ENCODE peak calls at places on chromosomes 12 and 14, in four cellular contexts. Q is AG04449; A is CD8-positive, alpha-beta T cell; S is AG04450. E is an unnamed sample.
A peak's percentile ranks its signal among the peaks of the same experiment; 100 is the strongest.

GRCh38 chr12:25295361-25295760 is 44.6 kb upstream of the KRAS start:
- DNase-seq in A (no peak), Q (no peak), S (no peak), E (no peak)

GRCh38 chr14:100851946-100852620 is 26.2 kb downstream of the MEG3 start:
- DNase-seq in A (no peak), S (no peak), Q (no peak), E (no peak)

GRCh38 chr12:117090816-117091711 is 8.2 kb downstream of the TESC start:
- DNase-seq in S (no peak), A (no peak), Q (no peak), E (no peak)

GRCh38 chr12:40921563-40922163 is 229.4 kb downstream of the CNTN1 start:
- DNase-seq in Q (no peak), A (no peak), S (no peak), E (no peak)

GRCh38 chr14:70789361-70789760 is 20.0 kb downstream of the MAP3K9 start:
- DNase-seq in Q (no peak), S (no peak), A (no peak), E (no peak)

GRCh38 chr14:96246535-96246839 is 9.5 kb upstream of the BDKRB1 start:
- DNase-seq in S (peak; percentile 94), Q (peak; percentile 94), A (no peak), E (no peak)

GRCh38 chr12:88625316-88625715 is 45.0 kb upstream of the KITLG start:
- DNase-seq in S (no peak), Q (no peak), A (no peak), E (no peak)

GRCh38 chr14:76997257-76997970 is 31.1 kb downstream of the IRF2BPL start:
- DNase-seq in S (no peak), Q (no peak), A (no peak), E (no peak)

GRCh38 chr12:119288559-119288958 is 46.0 kb upstream of the CCDC60 start:
- DNase-seq in S (no peak), A (no peak), Q (no peak), E (no peak)

GRCh38 chr12:88642675-88643431 is 62.6 kb upstream of the KITLG start:
- DNase-seq in A (no peak), S (no peak), Q (no peak), E (no peak)

GRCh38 chr14:65231286-65231980 is 129.1 kb upstream of the MAX start:
- DNase-seq in S (no peak), Q (no peak), A (no peak), E (no peak)

GRCh38 chr12:108856428-108857157 is 790 bp downstream of the SSH1 start:
- DNase-seq in Q (no peak), A (peak; percentile 64), S (no peak), E (peak; percentile 59)

GRCh38 chr14:77098470-77099353 is 654 bp downstream of the CIPC start:
- DNase-seq in S (no peak), A (peak; percentile 53), Q (no peak), E (peak; percentile 89)

GRCh38 chr12:92063641-92064040 is 82.0 kb downstream of the BTG1 start:
- DNase-seq in A (no peak), Q (no peak), S (no peak), E (no peak)

GRCh38 chr14:100639280-100639679 is 52.1 kb upstream of the BEGAIN start:
- DNase-seq in Q (no peak), A (no peak), S (no peak), E (no peak)

GRCh38 chr12:104060791-104061190 is 3.5 kb upstream of the HCFC2 start:
- DNase-seq in A (no peak), Q (no peak), S (no peak), E (no peak)

GRCh38 chr12:57766464-57767311 is at the start of gene CYP27B1:
- DNase-seq in S (no peak), A (no peak), Q (no peak), E (no peak)

DNA sequence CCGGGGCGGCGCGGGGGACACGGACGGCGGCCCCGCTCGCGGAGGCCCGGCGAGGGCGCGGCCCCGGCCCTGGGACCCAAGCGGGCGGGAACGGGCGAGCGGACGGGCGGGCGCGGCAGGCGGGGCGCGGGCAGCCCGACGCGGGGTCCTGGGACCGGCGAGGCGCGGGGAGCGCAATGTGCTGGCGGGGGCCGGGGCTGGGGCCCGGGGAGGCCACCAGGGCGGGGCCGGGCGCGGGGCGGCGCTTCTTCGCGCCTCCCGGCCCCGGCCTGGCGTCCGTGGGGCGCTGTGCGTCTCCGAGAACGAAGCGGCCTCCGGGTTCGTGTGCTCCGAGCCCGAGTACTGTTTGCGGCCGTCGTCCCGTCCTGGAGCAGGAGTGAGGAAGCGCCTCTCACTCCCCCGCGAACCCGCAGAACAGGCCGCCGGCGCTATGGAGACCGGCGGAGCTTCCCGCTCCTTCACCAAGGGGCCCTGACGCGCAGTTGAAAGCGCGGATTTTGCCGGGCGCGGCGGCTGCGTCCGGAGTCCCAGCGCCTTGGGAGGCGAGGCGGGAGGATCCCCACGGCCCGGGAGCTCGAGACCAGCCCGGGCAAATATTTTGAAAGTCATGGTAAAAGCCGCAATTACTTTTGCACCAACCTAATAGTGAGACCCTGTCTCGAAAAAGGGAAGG is 415 bp upstream of the ANKLE2 start:
- DNase-seq in S (no peak), Q (peak; percentile 31), A (peak; percentile 91), E (peak; percentile 87)
- TF ChIP-seq CTCF in S (peak; percentile 2), Q (peak; percentile 42), A (no peak), E (no peak)

GRCh38 chr12:66742508-66743367 is 63.9 kb upstream of the GRIP1 start:
- DNase-seq in S (no peak), Q (no peak), A (no peak), E (no peak)
- H3K4me3 ChIP-seq in S (no peak overlapping the region), Q (no peak overlapping the region), A (no peak overlapping the region), E (no peak overlapping the region)

GRCh38 chr14:73949752-73950734 is at the start of the genes COQ6 and FAM161B:
- DNase-seq in S (peak; percentile 85), A (peak; percentile 90), Q (peak; percentile 67), E (peak; percentile 79)
- TF ChIP-seq CTCF in S (peak; percentile 9), A (no peak), Q (peak; percentile 13), E (peak; percentile 7)

GRCh38 chr12:3753549-3754284 is 808 bp upstream of the CRACR2A start:
- DNase-seq in S (no peak), A (peak; percentile 54), Q (no peak), E (no peak)
- H3K4me3 ChIP-seq in S (no peak overlapping the region), A (peak overlapping the region; percentile 63), Q (no peak overlapping the region), E (peak overlapping the region; percentile 57)